ENCODE peak calls at places on chromosomes 2 and 18, in ten cellular contexts. T is stimulated activated CD4-positive, alpha-beta T cell treated with anti-CD3 and anti-CD28 coated beads, Interleukin-1b, Interleukin-23, amount 100 ng/mL, for 24 hours; N is stimulated activated CD8-positive, alpha-beta memory T cell treated with anti-CD3 and anti-CD28 coated beads, Interleukin-15, amount 100 ng/mL, for 48 hours; G is uterus; Y is H7; X is HTR-8/SVneo; A is activated CD4-positive, alpha-beta T cell treated with anti-CD3 and anti-CD28 coated beads, Interleukin-2, amount 50 U/mL, for 4 hours; Q is stimulated activated naive CD4-positive, alpha-beta T cell; U is pancreas; M is NCI-H1417. R is an unnamed sample.
A peak's percentile ranks its signal among the peaks of the same experiment; 100 is the strongest.

GRCh38 chr18:13371689-13372404 is 153.3 kb downstream of the LDLRAD4 start:
- DNase-seq in G (no peak), U (no peak), X (no peak), M (no peak), Y (no peak), N (no peak), A (no peak), Q (no peak), T (no peak), R (no peak)

GRCh38 chr2:173298536-173299097 is 56.1 kb upstream of the CDCA7 start:
- DNase-seq in U (no peak), X (no peak), Q (no peak), M (peak; percentile 4), Y (no peak), T (no peak), A (no peak), G (no peak), N (no peak), R (no peak)

GRCh38 chr2:170710609-170710979 is 4.5 kb upstream of the SP5 start:
- DNase-seq in N (no peak), A (no peak), Y (no peak), Q (no peak), X (no peak), M (no peak), U (no peak), T (no peak), G (no peak), R (no peak)

GRCh38 chr2:215933141-215933540 is 80.2 kb downstream of the MREG start:
- DNase-seq in X (no peak), G (no peak), A (no peak), T (no peak), Y (no peak), Q (no peak), N (no peak), M (no peak), U (no peak), R (no peak)

GRCh38 chr2:178863856-178864620 is 56.8 kb upstream of the TTN start:
- DNase-seq in G (peak; percentile 45), X (no peak), A (no peak), Y (peak; percentile 10), T (no peak), Q (no peak), M (no peak), N (no peak), U (peak; percentile 54), R (no peak)

GRCh38 chr2:128451636-128452411 is 133.2 kb upstream of the HS6ST1 start:
- DNase-seq in G (peak; percentile 4), Q (no peak), Y (no peak), M (no peak), T (no peak), N (no peak), U (no peak), A (no peak), X (no peak), R (no peak)

GRCh38 chr18:13530879-13531387 is 195.4 kb downstream of the FAM210A start:
- DNase-seq in N (no peak), U (no peak), A (no peak), G (peak; percentile 61), Q (no peak), T (no peak), X (peak; percentile 50), Y (peak; percentile 73), M (no peak), R (peak; percentile 16)

GRCh38 chr2:48257456-48257855 is 272.5 kb upstream of the STON1 start:
- DNase-seq in G (no peak), N (no peak), U (no peak), T (no peak), M (no peak), Y (no peak), Q (no peak), A (no peak), X (no peak), R (no peak)